ENCODE peak calls at places on chromosomes 7 and 10, in eight cellular contexts. M, S, O, V, B, D, J and A are unnamed samples.

GRCh38 chr10:689433-690226 is at the start of gene DIP2C:
- DNase-seq in O (peak), J (peak), V (peak), M (peak), D (peak), B (peak), S (no peak), A (peak)

GRCh38 chr7:47045169-47045568 is 536.7 kb downstream of the TNS3 start:
- DNase-seq in M (no peak), O (no peak), B (peak), D (no peak), J (peak), V (peak), S (no peak), A (no peak)

GRCh38 chr7:98180751-98181150 is 30.5 kb upstream of the BHLHA15 start:
- DNase-seq in B (no peak), M (no peak), D (no peak), S (no peak), O (no peak), V (no peak), J (no peak), A (no peak)

GRCh38 chr7:149333321-149333717 is 71.3 kb downstream of the ZNF783 start:
- DNase-seq in O (no peak), B (no peak), V (no peak), J (no peak), M (no peak), D (no peak), S (no peak), A (no peak)

GRCh38 chr7:141844256-141844655 is 3.0 kb upstream of the PRSS37 start:
- DNase-seq in B (no peak), O (no peak), D (no peak), V (no peak), J (peak), S (no peak), M (no peak), A (no peak)

GRCh38 chr10:50594012-50594411 is 29.7 kb downstream of the SGMS1 start:
- DNase-seq in M (no peak), O (no peak), D (peak), S (peak), J (peak), V (no peak), B (peak), A (no peak)

GRCh38 chr10:84590794-84591193 is 262.4 kb downstream of the CCSER2 start:
- DNase-seq in S (no peak), V (no peak), B (no peak), O (peak), J (no peak), M (no peak), D (no peak), A (no peak)

GRCh38 chr7:110205899-110206298 is 885.0 kb upstream of the LRRN3 start:
- DNase-seq in B (no peak), M (no peak), J (no peak), S (no peak), V (no peak), O (no peak), D (no peak), A (no peak)

GRCh38 chr10:104591451-104591850 is 49.6 kb upstream of the SORCS3 start:
- DNase-seq in J (no peak), S (no peak), V (no peak), M (no peak), B (no peak), O (no peak), D (no peak), A (no peak)

GRCh38 chr7:43535810-43536585 is 46.9 kb upstream of the STK17A start:
- DNase-seq in S (peak), V (no peak), B (peak), J (no peak), M (no peak), O (no peak), D (peak), A (no peak)

GRCh38 chr10:8206882-8207281 is 152.4 kb downstream of the GATA3 start:
- DNase-seq in S (no peak), V (no peak), J (no peak), M (no peak), B (no peak), D (no peak), O (no peak), A (no peak)

GRCh38 chr7:97043281-97043680 is 18.6 kb upstream of the DLX5 start:
- DNase-seq in J (no peak), M (no peak), B (no peak), S (no peak), O (no peak), D (no peak), V (no peak), A (no peak)

GRCh38 chr7:45586748-45587520 is 12.8 kb downstream of the ADCY1 start:
- DNase-seq in O (no peak), J (no peak), M (no peak), S (no peak), V (no peak), D (no peak), B (no peak), A (no peak)

GRCh38 chr7:101688995-101689907 is 60.2 kb upstream of the MYL10 start:
- DNase-seq in M (no peak), D (no peak), J (no peak), O (no peak), V (no peak), S (no peak), B (no peak), A (no peak)

GRCh38 chr10:131841669-131842139 is 59.1 kb upstream of the PPP2R2D start:
- DNase-seq in M (no peak), B (no peak), D (no peak), J (no peak), O (no peak), S (no peak), V (no peak), A (peak)

GRCh38 chr7:68833442-68833841 is 764.8 kb upstream of the AUTS2 start:
- DNase-seq in M (no peak), V (no peak), J (no peak), S (no peak), B (no peak), D (peak), O (no peak), A (no peak)

GRCh38 chr7:37028909-37029440 is 304.7 kb upstream of the AOAH start:
- DNase-seq in O (no peak), D (no peak), J (no peak), S (no peak), M (no peak), B (no peak), V (no peak), A (no peak)

GRCh38 chr7:94129443-94130140 is 125.4 kb upstream of the BET1 start:
- DNase-seq in S (peak), M (no peak), J (no peak), D (peak), B (peak), O (no peak), V (no peak), A (no peak)

GRCh38 chr7:52838981-52839411 is 196.4 kb upstream of the POM121L12 start:
- DNase-seq in M (no peak), V (no peak), O (no peak), D (peak), S (no peak), B (no peak), J (no peak), A (no peak)

GRCh38 chr10:5416981-5417380 is 4.6 kb downstream of the NET1 start:
- DNase-seq in B (no peak), M (peak), D (peak), S (no peak), O (no peak), V (no peak), J (no peak), A (no peak)

GRCh38 chr7:80154656-80155325 is 20.2 kb downstream of the GNAI1 start:
- DNase-seq in S (no peak), J (no peak), O (no peak), D (no peak), V (no peak), M (no peak), B (peak), A (no peak)

GRCh38 chr10:47396311-47396717 is 12.2 kb upstream of the ZNF488 start:
- DNase-seq in V (no peak), O (no peak), D (no peak), B (no peak), M (no peak), J (no peak), S (no peak), A (no peak)

GRCh38 chr7:122942059-122942458 is 53.4 kb downstream of the TAS2R16 start:
- DNase-seq in D (no peak), M (peak), J (no peak), B (no peak), V (no peak), O (no peak), S (no peak), A (no peak)

GRCh38 chr10:34139559-34139958 is 675.5 kb downstream of the PARD3 start:
- DNase-seq in B (peak), O (no peak), J (no peak), S (no peak), M (no peak), V (no peak), D (peak), A (no peak)

GRCh38 chr10:52108236-52108635 is 205.8 kb upstream of the DKK1 start:
- DNase-seq in D (no peak), S (no peak), M (no peak), V (no peak), J (no peak), O (no peak), B (no peak), A (no peak)

GRCh38 chr10:13528875-13529713 is at the start of gene BEND7:
- DNase-seq in D (peak), M (peak), B (peak), V (peak), J (peak), S (no peak), O (peak), A (no peak)

GRCh38 chr7:6226194-6226799 is 46.1 kb downstream of the CYTH3 start:
- DNase-seq in B (peak), D (peak), J (peak), O (no peak), M (no peak), S (peak), V (no peak), A (no peak)

GRCh38 chr7:4995429-4995969 is 36.5 kb upstream of the MMD2 start:
- DNase-seq in M (no peak), J (no peak), D (no peak), O (no peak), B (no peak), V (no peak), S (no peak), A (no peak)

GRCh38 chr7:154777908-154778307 is 225.0 kb downstream of the PAXIP1 start:
- DNase-seq in O (no peak), M (no peak), D (no peak), B (no peak), S (no peak), V (no peak), J (no peak), A (no peak)

GRCh38 chr10:98028168-98028770 is 2.2 kb downstream of the CRTAC1 start:
- DNase-seq in M (peak), V (peak), D (no peak), O (peak), S (no peak), B (peak), J (peak), A (no peak)

GRCh38 chr7:119374436-119374835 is 898.5 kb upstream of the KCND2 start:
- DNase-seq in M (no peak), O (no peak), D (no peak), B (no peak), J (no peak), V (no peak), S (no peak), A (no peak)

GRCh38 chr7:116455009-116455408 is 44.5 kb upstream of the CAV2 start:
- DNase-seq in V (no peak), M (no peak), O (no peak), B (peak), S (peak), D (peak), J (no peak), A (no peak)

GRCh38 chr7:106254525-106255128 is 30.2 kb downstream of the NAMPT start:
- DNase-seq in D (no peak), J (no peak), O (no peak), B (no peak), S (no peak), M (no peak), V (no peak), A (no peak)

GRCh38 chr7:106258789-106259188 is 26.0 kb downstream of the NAMPT start:
- DNase-seq in M (no peak), S (no peak), V (no peak), D (no peak), O (no peak), J (no peak), B (no peak), A (no peak)

GRCh38 chr7:106257752-106258151 is 27.0 kb downstream of the NAMPT start:
- DNase-seq in B (no peak), J (peak), V (no peak), S (no peak), O (no peak), D (no peak), M (no peak), A (no peak)

GRCh38 chr7:106255246-106255645 is 29.5 kb downstream of the NAMPT start:
- DNase-seq in V (no peak), M (no peak), O (no peak), D (no peak), S (no peak), B (no peak), J (no peak), A (no peak)

DNA sequence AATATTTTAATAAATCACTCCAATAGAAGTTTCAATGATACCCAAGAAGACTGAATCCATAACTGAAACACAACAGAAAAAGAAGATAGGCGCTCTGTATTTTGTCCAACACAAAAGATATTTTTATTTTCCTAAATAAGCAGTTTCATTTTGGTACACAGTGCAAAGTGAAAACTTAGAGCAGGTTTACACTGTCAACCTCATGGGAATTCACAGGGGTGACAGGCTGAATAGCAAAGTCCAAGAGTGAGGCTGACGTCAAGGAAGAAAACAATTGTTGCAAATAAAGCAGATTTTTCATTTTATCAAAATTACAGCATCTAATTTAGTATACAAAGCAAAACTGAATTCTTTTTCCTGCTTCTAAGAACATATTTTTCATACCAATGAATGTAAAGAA is 28.6 kb downstream of the NAMPT start:
- DNase-seq in O (no peak), B (no peak), D (no peak), J (peak), S (no peak), M (no peak), V (no peak), A (no peak)
- H3K4me3 ChIP-seq in O (no peak), B (no peak), D (no peak), J (no peak), S (no peak), M (no peak), V (no peak), A (no peak)

DNA sequence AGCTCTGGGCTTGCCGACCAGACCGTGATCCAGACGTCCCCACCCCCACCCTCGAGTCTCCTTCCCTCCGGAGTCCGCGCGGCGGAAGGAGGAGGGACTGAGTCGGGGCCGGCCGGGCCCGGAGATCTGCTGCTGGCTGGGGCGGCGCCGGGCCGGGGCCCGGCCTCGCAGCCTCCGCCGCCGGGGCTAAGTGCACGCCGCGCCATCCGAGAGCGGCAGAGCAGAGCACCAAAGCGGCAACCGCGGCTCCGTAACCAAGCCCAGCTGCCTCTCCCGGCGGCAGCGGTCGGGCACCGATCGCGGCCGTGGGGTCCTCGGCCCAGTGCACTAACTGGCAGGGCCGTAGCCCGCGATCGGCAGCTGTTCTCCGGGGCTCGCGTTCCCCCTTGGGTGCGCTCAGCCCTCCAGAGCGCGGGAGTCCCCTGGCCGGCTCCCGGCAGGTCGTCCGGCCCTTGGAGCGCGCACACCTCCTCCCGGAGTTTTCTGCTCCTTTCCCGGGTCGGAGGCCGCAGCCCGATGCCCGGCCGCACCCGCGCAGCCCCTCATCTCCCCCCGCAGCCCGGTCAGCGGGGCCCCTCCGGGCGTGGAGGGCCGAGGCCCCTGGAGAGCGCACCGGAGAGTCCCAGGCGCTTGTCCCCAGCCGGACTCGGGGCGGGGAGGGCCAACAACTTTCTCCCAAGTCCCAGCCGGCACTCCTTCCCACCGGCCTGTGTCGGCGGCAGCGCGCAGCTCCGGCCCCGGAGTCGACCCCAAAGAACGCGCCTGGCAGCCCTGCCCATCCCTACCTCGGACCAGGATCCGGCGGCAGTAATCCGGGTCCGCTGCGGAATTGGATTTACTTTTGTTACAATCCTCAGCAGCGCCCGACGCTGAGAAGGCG is 799 bp downstream of the VAX1 start:
- DNase-seq in M (peak), B (peak), J (no peak), S (no peak), V (no peak), O (no peak), D (peak), A (no peak)
- H3K4me3 ChIP-seq in M (peak), B (peak), J (peak), S (peak), V (no peak), O (peak), D (peak), A (peak)

DNA sequence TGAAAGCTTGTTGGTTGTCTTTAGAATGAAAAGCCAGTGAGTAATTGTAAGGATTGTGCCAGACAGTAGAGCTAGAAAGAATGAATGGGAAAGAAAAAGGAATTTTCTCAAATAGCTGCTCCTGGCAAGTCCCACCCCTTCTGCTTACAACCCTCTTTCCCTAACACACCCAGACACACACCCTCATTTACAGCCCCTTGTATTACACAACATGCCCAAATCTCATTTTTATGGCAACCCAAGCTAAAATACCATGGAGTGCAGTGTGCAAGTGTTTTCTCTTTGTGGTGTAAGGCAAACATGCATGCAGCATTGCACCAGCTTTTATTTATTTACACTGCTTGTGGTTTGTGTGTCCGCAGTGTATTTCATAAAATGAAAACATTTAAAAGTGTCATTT is 1.5 kb downstream of the PRKAR2B start:
- DNase-seq in O (no peak), J (no peak), D (peak), S (peak), B (no peak), V (peak), M (no peak), A (no peak)
- H3K4me3 ChIP-seq in O (peak), J (no peak), D (peak), S (no peak), B (no peak), V (no peak), M (peak), A (peak)

GRCh38 chr7:16421333-16422099 is at the start of gene CRPPA:
- DNase-seq in D (peak), M (peak), V (peak), S (no peak), O (peak), B (peak), J (peak), A (no peak)
- H3K4me3 ChIP-seq in D (peak), M (peak), V (peak), S (peak), O (peak), B (peak), J (peak), A (peak)

DNA sequence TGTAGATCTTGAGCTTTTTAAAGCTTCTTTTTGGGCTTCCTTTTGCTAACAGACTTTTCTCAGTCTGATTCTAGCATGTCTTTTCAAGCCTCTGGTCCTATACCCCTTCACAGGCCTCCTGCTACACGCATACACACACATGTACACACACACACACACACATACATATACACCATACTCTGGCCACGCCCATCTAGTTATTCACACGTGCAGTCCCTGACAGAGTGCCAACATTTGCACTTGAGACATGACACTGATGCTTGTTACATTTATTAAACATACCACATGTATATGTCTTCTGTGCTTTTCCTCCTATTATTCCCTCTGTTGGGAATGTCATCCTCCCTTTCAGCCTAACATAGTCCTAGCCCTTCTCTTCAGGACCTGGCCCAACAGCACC is 222.2 kb downstream of the ARHGAP12 start:
- DNase-seq in V (no peak), S (no peak), O (no peak), J (no peak), D (no peak), M (no peak), B (no peak), A (no peak)
- H3K4me3 ChIP-seq in V (no peak), S (no peak), O (no peak), J (no peak), D (no peak), M (no peak), B (no peak), A (no peak)

DNA sequence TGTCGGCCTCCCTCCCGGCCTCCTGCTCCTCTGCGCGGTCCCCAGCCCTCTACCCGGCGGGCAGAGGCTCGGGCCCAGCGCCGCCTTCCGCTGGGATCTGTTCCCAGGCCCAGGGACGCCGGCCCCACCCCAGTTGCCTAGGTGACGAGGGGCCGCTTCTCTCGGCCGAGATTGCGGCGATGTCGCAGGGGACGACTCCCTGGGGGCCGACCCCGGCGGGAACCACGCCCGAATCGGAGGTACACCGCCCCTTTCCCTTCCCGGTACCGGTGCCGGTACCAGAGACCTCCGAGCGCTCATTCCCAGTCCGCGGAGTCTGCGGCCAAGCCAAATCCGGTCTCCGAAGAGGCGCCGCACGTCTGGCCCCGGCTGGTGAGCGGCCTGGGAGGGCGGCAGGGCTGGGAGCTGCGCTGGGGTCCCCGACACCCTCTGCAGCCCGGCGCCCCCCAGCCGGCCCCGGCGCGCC is at the start of gene CABCOCO1:
- DNase-seq in V (peak), O (peak), J (peak), D (peak), S (no peak), M (peak), B (peak), A (peak)
- H3K4me3 ChIP-seq in V (no peak), O (peak), J (peak), D (peak), S (peak), M (peak), B (peak), A (peak)